ENCODE peak calls at places on chromosome 17, in seven cellular contexts. F, J, Y, X, D, Q and I are unnamed samples.

GRCh38 chr17:69761767-69762321 is 313.2 kb upstream of the KCNJ16 start:
- DNase-seq in X (no peak), J (peak; percentile 93), D (no peak), Q (no peak), F (peak; percentile 99), Y (peak; percentile 92), I (no peak)

GRCh38 chr17:752620-753219 is 656 bp upstream of the GEMIN4 start:
- DNase-seq in Q (peak; percentile 80), F (peak; percentile 49), D (peak; percentile 70), X (peak; percentile 88), Y (peak; percentile 76), J (peak; percentile 73), I (peak; percentile 89)

GRCh38 chr17:301681-302299 is 50.8 kb downstream of the RPH3AL start:
- DNase-seq in Y (peak; percentile 6), Q (no peak), F (no peak), D (peak; percentile 51), X (peak; percentile 79), J (no peak), I (no peak)

GRCh38 chr17:65556910-65557348 is 4.5 kb downstream of the AXIN2 start:
- DNase-seq in Y (peak; percentile 30), J (no peak), D (no peak), Q (no peak), X (no peak), F (no peak), I (no peak)

GRCh38 chr17:74569392-74570003 is 2.2 kb upstream of the CD300H start:
- DNase-seq in Q (peak; percentile 60), D (peak; percentile 32), J (peak; percentile 82), F (peak; percentile 58), X (no peak), Y (peak; percentile 98), I (peak; percentile 72)

GRCh38 chr17:76700627-76701470 is 9.9 kb downstream of the MXRA7 start:
- DNase-seq in Y (peak; percentile 95), J (peak; percentile 77), F (peak; percentile 93), D (no peak), Q (no peak), X (peak; percentile 75), I (peak; percentile 79)

GRCh38 chr17:49787932-49788442 is 494 bp upstream of the KAT7 start:
- DNase-seq in D (peak; percentile 26), F (no peak), J (no peak), Y (peak; percentile 48), Q (peak; percentile 47), X (no peak), I (peak; percentile 73)

GRCh38 chr17:83064732-83065659 is 14.4 kb upstream of the METRNL start:
- DNase-seq in X (peak; percentile 90), Q (peak; percentile 27), D (peak; percentile 67), F (no peak), J (no peak), Y (no peak), I (peak; percentile 36)

GRCh38 chr17:46851029-46851741 is at the start of gene WNT9B:
- DNase-seq in X (peak; percentile 79), F (no peak), D (peak; percentile 78), Q (peak; percentile 93), J (no peak), Y (peak; percentile 56), I (peak; percentile 95)

GRCh38 chr17:77531002-77531401 is 390.2 kb downstream of the SEC14L1 start:
- DNase-seq in X (no peak), Y (no peak), Q (no peak), F (no peak), J (no peak), D (no peak), I (no peak)

GRCh38 chr17:79301469-79301868 is 226.8 kb downstream of the ENGASE start:
- DNase-seq in X (no peak), Y (no peak), J (no peak), F (no peak), Q (no peak), D (no peak), I (peak; percentile 76)

GRCh38 chr17:3935140-3935542 is 18.9 kb upstream of the P2RX1 start:
- DNase-seq in D (peak; percentile 79), X (peak; percentile 89), F (peak; percentile 72), J (peak; percentile 79), Y (peak; percentile 32), Q (peak; percentile 96), I (peak; percentile 96)

GRCh38 chr17:34252138-34252889 is 2.8 kb upstream of the CCL2 start:
- DNase-seq in X (peak; percentile 98), F (peak; percentile 95), Y (peak; percentile 88), D (peak; percentile 73), Q (no peak), J (peak; percentile 80), I (peak; percentile 67)

GRCh38 chr17:13750783-13751484 is 149.2 kb upstream of the HS3ST3A1 start:
- DNase-seq in F (peak; percentile 21), Q (peak; percentile 77), X (no peak), Y (no peak), J (peak; percentile 23), D (peak; percentile 17), I (peak; percentile 79)

GRCh38 chr17:17882182-17882581 is 45.4 kb upstream of the SREBF1 start:
- DNase-seq in Q (peak; percentile 62), X (no peak), J (no peak), Y (no peak), F (no peak), D (no peak), I (peak; percentile 73)

DNA sequence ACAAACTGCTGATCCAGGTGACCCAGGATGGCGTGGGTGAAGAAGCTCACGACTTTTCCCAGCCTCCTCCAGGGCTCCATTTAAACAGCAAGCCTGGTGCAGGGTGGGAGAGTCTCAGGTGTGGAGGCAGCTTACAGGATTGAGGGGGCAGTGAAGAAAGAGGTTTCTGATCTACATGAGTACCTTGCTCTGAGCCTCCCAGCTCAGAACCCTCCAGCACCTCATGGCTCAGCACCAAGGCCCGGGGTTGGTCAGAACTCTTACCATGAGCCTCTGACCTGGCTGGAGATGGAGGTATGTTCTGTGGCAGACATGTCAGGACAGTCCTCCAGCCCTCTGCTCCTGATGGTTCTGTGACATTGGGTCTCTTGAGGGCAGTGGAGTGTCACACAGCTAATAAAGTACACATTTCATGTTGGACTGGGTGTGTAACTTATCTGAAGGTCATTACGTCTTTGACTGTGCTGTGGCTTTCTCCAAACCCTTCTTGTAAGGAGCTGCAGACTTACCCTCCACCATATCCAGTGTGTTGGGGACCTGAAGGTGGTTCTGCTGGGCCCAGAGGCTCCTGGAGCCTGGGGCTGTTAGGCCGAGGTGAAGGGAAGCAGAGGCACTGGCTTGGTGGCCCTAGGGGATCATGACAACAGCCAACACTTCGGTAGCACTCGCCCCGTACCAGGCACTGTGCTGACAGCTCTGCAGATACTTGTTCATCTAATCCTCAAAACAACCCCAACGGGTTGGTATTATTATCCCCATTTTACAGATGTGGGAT is 3.8 kb upstream of the DCAF7 start:
- DNase-seq in D (no peak), X (no peak), Q (no peak), F (no peak), Y (no peak), J (no peak), I (peak; percentile 43)
- H3K4me1 ChIP-seq in D (no peaks in the 10 kb centered on the region), X (peaks cover 6% of the 10 kb centered on the region), Q (no peaks in the 10 kb centered on the region), F (no peaks in the 10 kb centered on the region), Y (peaks cover 4% of the 10 kb centered on the region), J (no peaks in the 10 kb centered on the region), I (no peaks in the 10 kb centered on the region)

GRCh38 chr17:59425085-59425901 is 93.8 kb downstream of the YPEL2 start:
- DNase-seq in J (peak; percentile 61), Y (peak; percentile 87), X (peak; percentile 83), F (peak; percentile 57), D (no peak), Q (no peak), I (peak; percentile 69)
- H3K9ac ChIP-seq in J (no peak overlapping the region), Y (peak overlapping the region; percentile 58), X (peak overlapping the region; percentile 51), F (peak overlapping the region; percentile 9), D (no peak overlapping the region), Q (no peak overlapping the region), I (no peak overlapping the region)

GRCh38 chr17:39792523-39793221 is 54.9 kb downstream of the GRB7 start:
- DNase-seq in Q (no peak), J (no peak), D (no peak), Y (no peak), X (no peak), F (no peak), I (no peak)
- H3K4me1 ChIP-seq in Q (no peaks in the 10 kb centered on the region), J (no peaks in the 10 kb centered on the region), D (no peaks in the 10 kb centered on the region), Y (no peaks in the 10 kb centered on the region), X (no peaks in the 10 kb centered on the region), F (no peaks in the 10 kb centered on the region), I (no peaks in the 10 kb centered on the region)

GRCh38 chr17:81379523-81379942 is 15.7 kb upstream of the BAHCC1 start:
- DNase-seq in X (peak; percentile 87), F (no peak), D (peak; percentile 75), Q (no peak), J (no peak), Y (peak; percentile 19), I (peak; percentile 65)
- H3K9ac ChIP-seq in X (no peak overlapping the region), F (no peak overlapping the region), D (peak overlapping the region; percentile 26), Q (no peak overlapping the region), J (no peak overlapping the region), Y (no peak overlapping the region), I (no peak overlapping the region)

GRCh38 chr17:57493625-57494024 is 237.3 kb downstream of the MSI2 start:
- DNase-seq in J (no peak), X (no peak), Y (no peak), Q (no peak), D (no peak), F (no peak), I (no peak)
- H3K4me1 ChIP-seq in J (no peaks in the 10 kb centered on the region), X (peaks cover 15% of the 10 kb centered on the region), Y (no peaks in the 10 kb centered on the region), Q (peaks cover 2% of the 10 kb centered on the region), D (no peaks in the 10 kb centered on the region), F (no peaks in the 10 kb centered on the region), I (no peaks in the 10 kb centered on the region)

GRCh38 chr17:56441331-56441730 is 152.2 kb upstream of the NOG start:
- DNase-seq in Q (no peak), J (peak; percentile 17), Y (peak; percentile 62), F (peak; percentile 81), D (no peak), X (no peak), I (no peak)
- H3K9ac ChIP-seq in Q (no peak overlapping the region), J (no peak overlapping the region), Y (no peak overlapping the region), F (no peak overlapping the region), D (no peak overlapping the region), X (no peak overlapping the region), I (no peak overlapping the region)

GRCh38 chr17:9911089-9911488 is 6.0 kb upstream of the RCVRN start:
- DNase-seq in Y (no peak), J (no peak), Q (no peak), X (no peak), F (no peak), D (no peak), I (no peak)

GRCh38 chr17:9908649-9909042 is 3.6 kb upstream of the RCVRN start:
- DNase-seq in F (no peak), Y (no peak), D (no peak), X (no peak), Q (no peak), J (no peak), I (no peak)

GRCh38 chr17:9913476-9913875 is 8.4 kb upstream of the RCVRN start:
- DNase-seq in Y (no peak), F (no peak), J (no peak), Q (no peak), X (no peak), D (no peak), I (no peak)

GRCh38 chr17:9916108-9916507 is 11.0 kb upstream of the RCVRN start:
- DNase-seq in X (no peak), Y (no peak), Q (no peak), F (no peak), D (no peak), J (no peak), I (no peak)

GRCh38 chr17:9912146-9913099 is 7.4 kb upstream of the RCVRN start:
- DNase-seq in Q (no peak), X (no peak), J (no peak), D (no peak), Y (peak; percentile 40), F (peak; percentile 8), I (no peak)
- H3K4me1 ChIP-seq in Q (no peaks in the 10 kb centered on the region), X (no peaks in the 10 kb centered on the region), J (no peaks in the 10 kb centered on the region), D (no peaks in the 10 kb centered on the region), Y (no peaks in the 10 kb centered on the region), F (peaks cover 23% of the 10 kb centered on the region), I (peaks cover 5% of the 10 kb centered on the region)